ENCODE peak calls at places on chromosomes 16 and 17, in five cellular contexts. One of them, this sample, is unnamed. For H3K4me1, the result is how much of the 10 kb centered on the place peaks cover.

GRCh38 chr17:57803026-57803425 is 46.8 kb downstream of the MRPS23 start:
- DNase-seq in spleen: no peak
- DNase-seq in body of pancreas: no peak
- DNase-seq in fibroblast of lung: no peak
- DNase-seq in left ventricle myocardium inferior: no peak
- DNase-seq in this sample: no peak

GRCh38 chr17:73820686-73821448 is 176.6 kb upstream of the SDK2 start:
- DNase-seq in spleen: no peak
- DNase-seq in fibroblast of lung: no peak
- DNase-seq in body of pancreas: peak
- DNase-seq in left ventricle myocardium inferior: no peak
- DNase-seq in this sample: peak

GRCh38 chr17:60371818-60372510 is 20.0 kb downstream of the USP32 start:
- DNase-seq in body of pancreas: no peak
- DNase-seq in fibroblast of lung: no peak
- DNase-seq in spleen: no peak
- DNase-seq in left ventricle myocardium inferior: no peak
- DNase-seq in this sample: no peak

GRCh38 chr16:63789603-63790002 is 1332.3 kb downstream of the CDH11 start:
- DNase-seq in fibroblast of lung: no peak
- DNase-seq in left ventricle myocardium inferior: no peak
- DNase-seq in body of pancreas: peak
- DNase-seq in spleen: no peak
- DNase-seq in this sample: no peak

GRCh38 chr17:29007456-29008455 is 1.9 kb upstream of the SEZ6 start:
- DNase-seq in left ventricle myocardium inferior: no peak
- DNase-seq in spleen: no peak
- DNase-seq in body of pancreas: no peak
- DNase-seq in fibroblast of lung: no peak
- DNase-seq in this sample: no peak

GRCh38 chr17:16987830-16988601 is 16.1 kb upstream of the TNFRSF13B start:
- DNase-seq in left ventricle myocardium inferior: peak
- DNase-seq in spleen: peak
- DNase-seq in fibroblast of lung: peak
- DNase-seq in body of pancreas: peak
- DNase-seq in this sample: peak

GRCh38 chr16:67173323-67173722 is 3.0 kb downstream of the NOL3 start:
- DNase-seq in body of pancreas: no peak
- DNase-seq in left ventricle myocardium inferior: no peak
- DNase-seq in fibroblast of lung: no peak
- DNase-seq in spleen: no peak
- DNase-seq in this sample: no peak

GRCh38 chr17:62017496-62017895 is 47.6 kb downstream of the MED13 start:
- DNase-seq in left ventricle myocardium inferior: no peak
- DNase-seq in body of pancreas: no peak
- DNase-seq in fibroblast of lung: peak
- DNase-seq in spleen: no peak
- DNase-seq in this sample: no peak

GRCh38 chr16:78738557-78738956 is 639.1 kb downstream of the WWOX start:
- DNase-seq in body of pancreas: no peak
- DNase-seq in spleen: no peak
- DNase-seq in fibroblast of lung: no peak
- DNase-seq in left ventricle myocardium inferior: no peak
- DNase-seq in this sample: no peak

GRCh38 chr16:87570938-87571867 is 31.1 kb upstream of the JPH3 start:
- DNase-seq in fibroblast of lung: peak
- DNase-seq in left ventricle myocardium inferior: peak
- DNase-seq in body of pancreas: peak
- DNase-seq in spleen: no peak
- DNase-seq in this sample: peak

GRCh38 chr17:30429155-30429554 is 48.1 kb upstream of the GOSR1 start:
- DNase-seq in body of pancreas: no peak
- DNase-seq in spleen: no peak
- DNase-seq in left ventricle myocardium inferior: no peak
- DNase-seq in fibroblast of lung: no peak
- DNase-seq in this sample: no peak

GRCh38 chr17:28527859-28528258 is 21.7 kb downstream of the FOXN1 start:
- DNase-seq in left ventricle myocardium inferior: no peak
- DNase-seq in fibroblast of lung: no peak
- DNase-seq in spleen: no peak
- DNase-seq in body of pancreas: peak
- DNase-seq in this sample: peak

GRCh38 chr17:55845385-55845784 is 94.5 kb downstream of the PCTP start:
- DNase-seq in left ventricle myocardium inferior: peak
- DNase-seq in spleen: peak
- DNase-seq in body of pancreas: peak
- DNase-seq in fibroblast of lung: peak
- DNase-seq in this sample: peak

GRCh38 chr17:3482851-3483250 is 7.1 kb downstream of the ASPA start:
- DNase-seq in spleen: no peak
- DNase-seq in body of pancreas: no peak
- DNase-seq in fibroblast of lung: no peak
- DNase-seq in left ventricle myocardium inferior: no peak
- DNase-seq in this sample: no peak

GRCh38 chr16:72247821-72248253 is 75.9 kb upstream of the PMFBP1 start:
- DNase-seq in left ventricle myocardium inferior: no peak
- DNase-seq in spleen: no peak
- DNase-seq in body of pancreas: peak
- DNase-seq in fibroblast of lung: peak
- DNase-seq in this sample: no peak

GRCh38 chr16:5509794-5510193 is 412.2 kb upstream of the EEF2KMT start:
- DNase-seq in spleen: no peak
- DNase-seq in body of pancreas: no peak
- DNase-seq in fibroblast of lung: no peak
- DNase-seq in left ventricle myocardium inferior: no peak
- DNase-seq in this sample: peak

GRCh38 chr17:76640550-76641380 is 2.8 kb downstream of the ST6GALNAC1 start:
- DNase-seq in body of pancreas: no peak
- DNase-seq in fibroblast of lung: no peak
- DNase-seq in spleen: no peak
- DNase-seq in left ventricle myocardium inferior: no peak
- DNase-seq in this sample: no peak

GRCh38 chr16:8716592-8716991 is 42.2 kb downstream of the ABAT start:
- DNase-seq in left ventricle myocardium inferior: no peak
- DNase-seq in fibroblast of lung: peak
- DNase-seq in spleen: no peak
- DNase-seq in body of pancreas: no peak
- DNase-seq in this sample: no peak

GRCh38 chr17:74337834-74338500 is 11.9 kb downstream of the KIF19 start:
- DNase-seq in spleen: no peak
- DNase-seq in fibroblast of lung: no peak
- DNase-seq in left ventricle myocardium inferior: no peak
- DNase-seq in body of pancreas: no peak
- DNase-seq in this sample: no peak

GRCh38 chr16:66287416-66287815 is 79.1 kb upstream of the CDH5 start:
- DNase-seq in body of pancreas: no peak
- DNase-seq in spleen: no peak
- DNase-seq in left ventricle myocardium inferior: no peak
- DNase-seq in fibroblast of lung: no peak
- DNase-seq in this sample: no peak

GRCh38 chr17:6429266-6429665 is 5.7 kb downstream of the AIPL1 start:
- DNase-seq in left ventricle myocardium inferior: no peak
- DNase-seq in fibroblast of lung: no peak
- DNase-seq in spleen: no peak
- DNase-seq in body of pancreas: no peak
- DNase-seq in this sample: no peak

GRCh38 chr16:11245222-11245737 is 10.7 kb downstream of the SOCS1 start:
- DNase-seq in body of pancreas: no peak
- DNase-seq in spleen: no peak
- DNase-seq in fibroblast of lung: no peak
- DNase-seq in left ventricle myocardium inferior: no peak
- DNase-seq in this sample: no peak

GRCh38 chr17:31787857-31788570 is 71.0 kb downstream of the COPRS start:
- DNase-seq in fibroblast of lung: peak
- DNase-seq in body of pancreas: no peak
- DNase-seq in left ventricle myocardium inferior: no peak
- DNase-seq in spleen: no peak
- DNase-seq in this sample: no peak

GRCh38 chr17:71535311-71535710 is 585.5 kb upstream of the SOX9 start:
- DNase-seq in left ventricle myocardium inferior: no peak
- DNase-seq in fibroblast of lung: no peak
- DNase-seq in spleen: no peak
- DNase-seq in body of pancreas: no peak
- DNase-seq in this sample: no peak

DNA sequence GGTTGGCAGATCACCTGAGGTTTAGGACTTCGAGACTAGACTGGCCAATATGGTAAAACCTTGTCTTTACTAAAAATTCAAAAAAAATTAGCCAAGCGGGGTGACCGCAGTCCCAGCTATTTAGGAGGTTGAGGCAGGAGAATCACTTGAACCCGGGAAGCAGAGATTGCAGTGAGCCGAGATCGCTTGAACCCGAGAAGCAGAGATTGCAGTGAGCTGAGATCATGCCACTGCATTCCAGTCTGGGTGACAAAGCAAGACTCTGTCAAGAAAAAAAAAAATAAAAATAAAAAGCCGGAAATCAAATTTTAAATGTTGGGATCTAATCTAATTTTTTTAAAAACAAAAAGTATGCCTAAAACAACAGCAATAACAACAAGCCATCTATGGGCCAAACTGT is 56.3 kb downstream of the ABCC1 start:
- DNase-seq in fibroblast of lung: no peak
- DNase-seq in left ventricle myocardium inferior: no peak
- DNase-seq in spleen: no peak
- DNase-seq in body of pancreas: no peak
- DNase-seq in this sample: no peak
- H3K4me1 ChIP-seq in fibroblast of lung: under half
- H3K4me1 ChIP-seq in left ventricle myocardium inferior: under half
- H3K4me1 ChIP-seq in spleen: under half
- H3K4me1 ChIP-seq in body of pancreas: under half
- H3K4me1 ChIP-seq in this sample: under half

GRCh38 chr16:82363026-82363816 is 193.2 kb upstream of the MPHOSPH6 start:
- DNase-seq in left ventricle myocardium inferior: no peak
- DNase-seq in spleen: no peak
- DNase-seq in body of pancreas: no peak
- DNase-seq in fibroblast of lung: no peak
- DNase-seq in this sample: no peak
- H3K4me1 ChIP-seq in left ventricle myocardium inferior: under half
- H3K4me1 ChIP-seq in spleen: under half
- H3K4me1 ChIP-seq in body of pancreas: under half
- H3K4me1 ChIP-seq in fibroblast of lung: under half
- H3K4me1 ChIP-seq in this sample: under half

DNA sequence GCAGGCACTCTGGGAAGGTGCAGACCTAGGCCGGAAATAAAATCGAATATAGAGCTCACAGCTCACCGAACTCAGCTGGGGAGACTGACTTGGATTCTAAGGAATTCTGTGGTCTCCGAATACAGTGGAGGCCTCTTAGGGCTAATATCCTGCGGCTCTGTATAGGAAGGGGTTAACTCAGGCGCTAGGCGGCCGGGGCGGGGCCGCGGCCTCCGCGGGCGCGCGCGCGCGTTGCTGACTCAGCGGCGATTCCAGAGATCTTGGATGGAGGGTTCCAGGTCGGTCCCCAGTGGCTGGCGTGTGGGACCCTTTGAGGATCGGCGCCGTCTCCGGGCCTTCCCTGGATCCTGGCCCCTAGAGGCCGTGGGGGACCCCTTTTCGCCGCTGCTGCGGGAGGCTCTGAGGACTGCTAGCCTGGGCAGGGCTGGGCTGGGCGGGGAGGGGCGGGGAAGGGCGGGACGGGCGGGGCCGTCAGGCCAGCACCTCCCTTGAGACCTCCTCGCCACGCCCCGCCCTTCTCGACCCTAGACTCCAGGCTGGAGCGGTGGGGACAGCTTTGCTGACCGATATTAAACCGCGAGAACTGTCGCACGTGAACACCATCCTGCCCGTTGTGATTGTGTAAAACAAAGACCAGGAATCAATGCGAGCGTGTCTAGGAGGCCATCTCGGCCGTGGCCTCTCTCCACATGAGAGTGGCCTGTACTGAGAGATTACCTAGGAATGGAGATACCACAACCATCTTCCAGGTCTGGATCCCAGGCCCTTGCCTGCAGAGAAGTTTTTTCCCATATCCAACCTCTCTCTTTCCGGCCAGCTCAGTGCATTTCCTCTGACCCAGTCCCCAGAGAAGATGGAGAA is 1.4 kb upstream of the PLEKHH3 start:
- DNase-seq in spleen: peak
- DNase-seq in left ventricle myocardium inferior: peak
- DNase-seq in body of pancreas: peak
- DNase-seq in fibroblast of lung: peak
- DNase-seq in this sample: peak
- H3K4me1 ChIP-seq in spleen: half or more
- H3K4me1 ChIP-seq in left ventricle myocardium inferior: half or more
- H3K4me1 ChIP-seq in body of pancreas: half or more
- H3K4me1 ChIP-seq in fibroblast of lung: under half
- H3K4me1 ChIP-seq in this sample: half or more

DNA sequence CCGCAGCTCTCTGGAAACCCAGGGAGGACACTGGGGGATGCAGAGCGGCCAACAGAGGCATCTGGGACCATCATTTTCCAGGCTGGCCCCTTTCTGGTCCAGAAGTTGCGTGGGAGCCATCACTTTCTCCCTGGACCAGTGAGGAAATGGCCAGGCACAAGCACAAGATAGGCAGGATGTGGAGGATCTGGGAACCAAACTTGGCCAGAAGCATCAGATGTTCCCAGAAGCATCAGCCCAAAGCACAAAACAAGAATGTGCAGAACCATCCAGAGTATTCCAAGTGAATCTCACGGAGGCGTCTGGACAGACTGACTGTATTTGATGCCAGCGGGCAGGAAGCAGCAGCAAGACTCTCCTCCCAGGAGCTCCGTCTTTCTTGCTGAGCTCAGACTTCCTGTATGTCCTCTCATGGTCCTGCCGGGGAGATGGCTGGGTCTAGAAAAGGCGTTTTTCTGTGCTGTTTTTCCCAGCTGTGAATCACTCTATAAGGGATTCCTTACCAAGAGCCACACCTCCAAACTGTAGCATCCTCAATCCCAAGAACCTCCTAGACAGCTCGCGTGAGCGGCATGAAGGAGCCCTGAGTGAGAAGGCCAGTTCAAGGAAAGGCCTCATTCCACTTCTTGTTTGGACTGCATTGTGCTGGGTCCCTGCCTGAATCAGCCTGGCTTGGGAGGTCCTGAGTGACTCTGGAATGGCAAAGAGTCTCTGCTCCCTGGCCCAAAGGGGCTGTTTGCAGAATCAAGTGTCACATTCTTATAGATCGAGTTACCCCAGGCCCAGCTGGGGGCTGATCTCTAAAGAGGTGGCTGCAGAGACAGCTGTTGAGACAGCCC is 49.5 kb upstream of the MTSS2 start:
- DNase-seq in body of pancreas: no peak
- DNase-seq in spleen: no peak
- DNase-seq in fibroblast of lung: peak
- DNase-seq in left ventricle myocardium inferior: peak
- DNase-seq in this sample: no peak
- H3K4me1 ChIP-seq in body of pancreas: under half
- H3K4me1 ChIP-seq in spleen: under half
- H3K4me1 ChIP-seq in fibroblast of lung: under half
- H3K4me1 ChIP-seq in left ventricle myocardium inferior: half or more
- H3K4me1 ChIP-seq in this sample: under half

GRCh38 chr16:70746708-70747424 is 54.1 kb downstream of the VAC14 start:
- DNase-seq in fibroblast of lung: peak
- DNase-seq in left ventricle myocardium inferior: peak
- DNase-seq in body of pancreas: peak
- DNase-seq in spleen: no peak
- DNase-seq in this sample: peak
- H3K4me1 ChIP-seq in fibroblast of lung: half or more
- H3K4me1 ChIP-seq in left ventricle myocardium inferior: half or more
- H3K4me1 ChIP-seq in body of pancreas: half or more
- H3K4me1 ChIP-seq in spleen: under half
- H3K4me1 ChIP-seq in this sample: half or more

GRCh38 chr16:46632778-46633733 is 11.9 kb upstream of the SHCBP1 start:
- DNase-seq in left ventricle myocardium inferior: no peak
- DNase-seq in fibroblast of lung: no peak
- DNase-seq in body of pancreas: no peak
- DNase-seq in spleen: no peak
- DNase-seq in this sample: no peak
- H3K4me1 ChIP-seq in left ventricle myocardium inferior: under half
- H3K4me1 ChIP-seq in fibroblast of lung: under half
- H3K4me1 ChIP-seq in body of pancreas: under half
- H3K4me1 ChIP-seq in spleen: under half
- H3K4me1 ChIP-seq in this sample: under half